ENCODE peak calls at places on chromosomes 13 and 19, in ten cellular contexts. One of them, this sample, is unnamed.

GRCh38 chr19:6608950-6609349 is 18.0 kb upstream of the CD70 start:
- DNase-seq in aorta: no peak
- DNase-seq in mammary epithelial cell: no peak
- DNase-seq in suprapubic skin: no peak
- DNase-seq in fibroblast of lung: no peak
- DNase-seq in adrenal gland: no peak
- DNase-seq in H1: no peak
- DNase-seq in CD8-positive, alpha-beta memory T cell: no peak
- DNase-seq in A673: no peak
- DNase-seq in sigmoid colon: no peak
- DNase-seq in this sample: no peak

GRCh38 chr19:55459551-55459949 is 1.9 kb downstream of the ISOC2 start:
- DNase-seq in suprapubic skin: no peak
- DNase-seq in adrenal gland: no peak
- DNase-seq in aorta: no peak
- DNase-seq in A673: no peak
- DNase-seq in mammary epithelial cell: no peak
- DNase-seq in H1: no peak
- DNase-seq in fibroblast of lung: no peak
- DNase-seq in sigmoid colon: peak; percentile 70
- DNase-seq in CD8-positive, alpha-beta memory T cell: no peak
- DNase-seq in this sample: no peak

GRCh38 chr13:49367640-49368431 is 76.0 kb downstream of the CAB39L start:
- DNase-seq in fibroblast of lung: peak; percentile 37
- DNase-seq in aorta: no peak
- DNase-seq in A673: peak; percentile 6
- DNase-seq in mammary epithelial cell: no peak
- DNase-seq in CD8-positive, alpha-beta memory T cell: no peak
- DNase-seq in suprapubic skin: no peak
- DNase-seq in sigmoid colon: no peak
- DNase-seq in adrenal gland: no peak
- DNase-seq in H1: no peak
- DNase-seq in this sample: no peak

GRCh38 chr19:34960940-34961679 is 2.9 kb downstream of the ZNF792 start:
- DNase-seq in A673: no peak
- DNase-seq in sigmoid colon: no peak
- DNase-seq in adrenal gland: no peak
- DNase-seq in suprapubic skin: no peak
- DNase-seq in CD8-positive, alpha-beta memory T cell: no peak
- DNase-seq in H1: no peak
- DNase-seq in aorta: no peak
- DNase-seq in mammary epithelial cell: no peak
- DNase-seq in fibroblast of lung: no peak
- DNase-seq in this sample: no peak

GRCh38 chr13:98766716-98767115 is 14.2 kb upstream of the SLC15A1 start:
- DNase-seq in fibroblast of lung: peak; percentile 12
- DNase-seq in H1: no peak
- DNase-seq in CD8-positive, alpha-beta memory T cell: no peak
- DNase-seq in A673: no peak
- DNase-seq in sigmoid colon: no peak
- DNase-seq in adrenal gland: no peak
- DNase-seq in suprapubic skin: no peak
- DNase-seq in mammary epithelial cell: no peak
- DNase-seq in aorta: no peak
- DNase-seq in this sample: no peak

GRCh38 chr13:92950771-92951170 is 275.8 kb upstream of the GPC6 start:
- DNase-seq in mammary epithelial cell: no peak
- DNase-seq in CD8-positive, alpha-beta memory T cell: no peak
- DNase-seq in sigmoid colon: no peak
- DNase-seq in A673: no peak
- DNase-seq in adrenal gland: no peak
- DNase-seq in suprapubic skin: no peak
- DNase-seq in aorta: no peak
- DNase-seq in fibroblast of lung: no peak
- DNase-seq in H1: no peak
- DNase-seq in this sample: no peak

GRCh38 chr13:37369618-37370017 is 228.9 kb downstream of the POSTN start:
- DNase-seq in CD8-positive, alpha-beta memory T cell: no peak
- DNase-seq in H1: no peak
- DNase-seq in adrenal gland: no peak
- DNase-seq in aorta: no peak
- DNase-seq in fibroblast of lung: peak; percentile 64
- DNase-seq in suprapubic skin: no peak
- DNase-seq in sigmoid colon: no peak
- DNase-seq in mammary epithelial cell: peak; percentile 10
- DNase-seq in A673: no peak
- DNase-seq in this sample: no peak

GRCh38 chr19:15200575-15201364 is at the start of gene NOTCH3:
- DNase-seq in adrenal gland: no peak
- DNase-seq in A673: no peak
- DNase-seq in mammary epithelial cell: no peak
- DNase-seq in CD8-positive, alpha-beta memory T cell: no peak
- DNase-seq in H1: no peak
- DNase-seq in aorta: peak; percentile 85
- DNase-seq in fibroblast of lung: no peak
- DNase-seq in sigmoid colon: no peak
- DNase-seq in suprapubic skin: no peak
- DNase-seq in this sample: no peak

GRCh38 chr13:64078025-64078424 is 2662.4 kb upstream of the PCDH20 start:
- DNase-seq in CD8-positive, alpha-beta memory T cell: no peak
- DNase-seq in aorta: peak; percentile 42
- DNase-seq in suprapubic skin: no peak
- DNase-seq in mammary epithelial cell: no peak
- DNase-seq in sigmoid colon: no peak
- DNase-seq in fibroblast of lung: no peak
- DNase-seq in adrenal gland: no peak
- DNase-seq in H1: no peak
- DNase-seq in A673: no peak
- DNase-seq in this sample: no peak

GRCh38 chr13:64073203-64073602 is 2657.6 kb upstream of the PCDH20 start:
- DNase-seq in sigmoid colon: no peak
- DNase-seq in CD8-positive, alpha-beta memory T cell: no peak
- DNase-seq in fibroblast of lung: no peak
- DNase-seq in H1: no peak
- DNase-seq in suprapubic skin: no peak
- DNase-seq in A673: no peak
- DNase-seq in aorta: no peak
- DNase-seq in adrenal gland: no peak
- DNase-seq in mammary epithelial cell: no peak
- DNase-seq in this sample: no peak

GRCh38 chr13:64074989-64075474 is 2659.4 kb upstream of the PCDH20 start:
- DNase-seq in sigmoid colon: no peak
- DNase-seq in fibroblast of lung: no peak
- DNase-seq in suprapubic skin: no peak
- DNase-seq in CD8-positive, alpha-beta memory T cell: no peak
- DNase-seq in adrenal gland: no peak
- DNase-seq in aorta: peak; percentile 51
- DNase-seq in A673: no peak
- DNase-seq in mammary epithelial cell: no peak
- DNase-seq in H1: no peak
- DNase-seq in this sample: no peak

GRCh38 chr13:64078480-64078936 is 2662.9 kb upstream of the PCDH20 start:
- DNase-seq in A673: no peak
- DNase-seq in mammary epithelial cell: no peak
- DNase-seq in fibroblast of lung: no peak
- DNase-seq in H1: no peak
- DNase-seq in CD8-positive, alpha-beta memory T cell: no peak
- DNase-seq in sigmoid colon: peak; percentile 50
- DNase-seq in suprapubic skin: no peak
- DNase-seq in aorta: peak; percentile 72
- DNase-seq in adrenal gland: no peak
- DNase-seq in this sample: no peak

GRCh38 chr13:64075543-64076271 is 2660.1 kb upstream of the PCDH20 start:
- DNase-seq in aorta: peak; percentile 41
- DNase-seq in mammary epithelial cell: no peak
- DNase-seq in fibroblast of lung: no peak
- DNase-seq in CD8-positive, alpha-beta memory T cell: no peak
- DNase-seq in H1: no peak
- DNase-seq in suprapubic skin: no peak
- DNase-seq in sigmoid colon: no peak
- DNase-seq in A673: no peak
- DNase-seq in adrenal gland: no peak
- DNase-seq in this sample: no peak
- H3K4me3 ChIP-seq in aorta: no peak overlapping the region
- H3K4me3 ChIP-seq in mammary epithelial cell: no peak overlapping the region
- H3K4me3 ChIP-seq in fibroblast of lung: no peak overlapping the region
- H3K4me3 ChIP-seq in CD8-positive, alpha-beta memory T cell: no peak overlapping the region
- H3K4me3 ChIP-seq in H1: no peak overlapping the region
- H3K4me3 ChIP-seq in suprapubic skin: no peak overlapping the region
- H3K4me3 ChIP-seq in sigmoid colon: no peak overlapping the region
- H3K4me3 ChIP-seq in A673: no peak overlapping the region
- H3K4me3 ChIP-seq in adrenal gland: no peak overlapping the region
- H3K4me3 ChIP-seq in this sample: no peak overlapping the region

DNA sequence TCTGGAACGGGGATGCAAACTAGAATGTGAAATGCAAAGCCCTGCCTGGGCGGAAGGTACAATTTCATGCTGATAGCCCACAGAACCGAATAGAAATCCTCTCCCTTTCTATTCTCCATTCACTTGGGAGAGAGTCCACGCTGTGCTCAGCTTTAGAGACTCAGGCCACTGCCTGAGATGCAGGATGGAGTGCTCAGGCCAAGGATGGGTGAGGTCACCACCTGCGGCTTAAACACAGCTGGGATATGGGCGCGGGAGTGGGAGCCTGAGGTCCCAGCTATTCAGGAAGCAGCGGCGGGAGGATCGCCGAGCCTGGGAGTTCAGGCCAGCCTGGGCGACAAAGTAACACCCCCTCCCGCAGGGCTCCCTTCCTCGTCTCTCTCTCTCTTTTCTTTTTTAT is 446 bp upstream of the ZNF83 start:
- DNase-seq in suprapubic skin: no peak
- DNase-seq in mammary epithelial cell: no peak
- DNase-seq in H1: no peak
- DNase-seq in sigmoid colon: peak; percentile 66
- DNase-seq in CD8-positive, alpha-beta memory T cell: no peak
- DNase-seq in A673: no peak
- DNase-seq in adrenal gland: peak; percentile 62
- DNase-seq in aorta: peak; percentile 79
- DNase-seq in fibroblast of lung: peak; percentile 74
- DNase-seq in this sample: no peak
- H3K27ac ChIP-seq in suprapubic skin: no peak overlapping the region
- H3K27ac ChIP-seq in mammary epithelial cell: no peak overlapping the region
- H3K27ac ChIP-seq in H1: no peak overlapping the region
- H3K27ac ChIP-seq in sigmoid colon: peak overlapping the region; percentile 83
- H3K27ac ChIP-seq in CD8-positive, alpha-beta memory T cell: no peak overlapping the region
- H3K27ac ChIP-seq in A673: no peak overlapping the region
- H3K27ac ChIP-seq in adrenal gland: peak overlapping the region; percentile 91
- H3K27ac ChIP-seq in aorta: no peak overlapping the region
- H3K27ac ChIP-seq in fibroblast of lung: peak overlapping the region; percentile 45
- H3K27ac ChIP-seq in this sample: peak overlapping the region; percentile 84

DNA sequence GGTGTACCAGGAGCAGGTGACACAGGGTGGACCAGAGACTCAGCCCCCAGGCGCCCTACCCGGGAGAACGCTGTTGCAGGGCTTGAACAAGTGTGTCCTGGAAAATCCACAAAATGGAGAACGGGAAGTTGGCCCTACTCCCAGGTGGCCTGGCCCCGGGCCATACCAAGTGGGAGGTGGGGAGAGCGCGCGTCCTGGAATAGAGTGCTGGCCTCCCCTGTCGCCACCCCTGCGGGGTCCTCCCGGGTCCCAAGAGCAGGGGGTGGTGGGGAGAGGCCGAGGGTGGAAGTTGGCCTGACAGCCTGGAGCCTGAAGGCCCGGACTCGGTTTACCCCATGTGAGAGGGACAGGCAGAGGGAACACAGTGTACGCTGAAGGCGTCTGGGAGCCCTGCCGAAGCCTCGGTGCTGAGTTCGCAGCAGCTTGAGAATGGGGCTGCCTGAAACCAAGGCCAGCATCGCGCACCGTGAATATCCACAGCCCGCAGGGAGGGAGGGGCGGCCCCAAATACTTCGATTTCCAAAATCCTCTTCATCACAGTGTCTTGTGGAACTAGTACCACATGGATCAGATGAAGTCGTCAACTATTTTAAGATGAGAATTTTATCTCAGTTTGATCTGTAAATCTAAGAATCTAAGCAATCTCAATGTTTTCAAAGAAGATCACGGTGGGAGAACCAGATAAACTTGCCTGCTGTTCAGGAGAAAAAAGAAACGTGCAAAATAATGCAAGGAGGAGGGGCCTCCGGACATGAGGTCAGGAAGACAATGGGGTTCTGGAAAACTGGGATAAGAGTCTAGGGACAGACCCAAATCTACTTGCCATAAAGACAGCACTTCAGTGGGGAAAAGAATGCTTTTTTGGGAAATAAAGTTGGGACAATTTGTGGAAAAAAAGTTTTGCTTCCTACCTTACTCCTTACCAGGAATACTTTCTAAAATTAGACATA is 10.4 kb upstream of the KLF16 start:
- DNase-seq in mammary epithelial cell: no peak
- DNase-seq in CD8-positive, alpha-beta memory T cell: no peak
- DNase-seq in A673: no peak
- DNase-seq in H1: no peak
- DNase-seq in sigmoid colon: peak; percentile 72
- DNase-seq in adrenal gland: peak; percentile 85
- DNase-seq in fibroblast of lung: no peak
- DNase-seq in aorta: no peak
- DNase-seq in suprapubic skin: no peak
- DNase-seq in this sample: no peak
- H3K4me3 ChIP-seq in mammary epithelial cell: peak overlapping the region; percentile 100
- H3K4me3 ChIP-seq in CD8-positive, alpha-beta memory T cell: peak overlapping the region; percentile 93
- H3K4me3 ChIP-seq in A673: peak overlapping the region; percentile 87
- H3K4me3 ChIP-seq in H1: no peak overlapping the region
- H3K4me3 ChIP-seq in sigmoid colon: no peak overlapping the region
- H3K4me3 ChIP-seq in adrenal gland: no peak overlapping the region
- H3K4me3 ChIP-seq in fibroblast of lung: peak overlapping the region; percentile 77
- H3K4me3 ChIP-seq in aorta: no peak overlapping the region
- H3K4me3 ChIP-seq in suprapubic skin: peak overlapping the region; percentile 99
- H3K4me3 ChIP-seq in this sample: peak overlapping the region; percentile 56

GRCh38 chr19:7748171-7748570 is 837 bp upstream of the CD209 start:
- DNase-seq in fibroblast of lung: no peak
- DNase-seq in suprapubic skin: no peak
- DNase-seq in adrenal gland: no peak
- DNase-seq in H1: no peak
- DNase-seq in CD8-positive, alpha-beta memory T cell: no peak
- DNase-seq in A673: no peak
- DNase-seq in sigmoid colon: no peak
- DNase-seq in aorta: no peak
- DNase-seq in mammary epithelial cell: no peak
- DNase-seq in this sample: no peak

GRCh38 chr19:7744871-7745270 is 2.5 kb downstream of the CD209 start:
- DNase-seq in suprapubic skin: no peak
- DNase-seq in mammary epithelial cell: no peak
- DNase-seq in A673: no peak
- DNase-seq in adrenal gland: no peak
- DNase-seq in H1: no peak
- DNase-seq in fibroblast of lung: no peak
- DNase-seq in CD8-positive, alpha-beta memory T cell: no peak
- DNase-seq in aorta: no peak
- DNase-seq in sigmoid colon: peak; percentile 53
- DNase-seq in this sample: no peak

GRCh38 chr19:7748756-7749155 is 1.4 kb upstream of the CD209 start:
- DNase-seq in H1: peak; percentile 51
- DNase-seq in CD8-positive, alpha-beta memory T cell: no peak
- DNase-seq in A673: peak; percentile 27
- DNase-seq in adrenal gland: peak; percentile 69
- DNase-seq in aorta: no peak
- DNase-seq in fibroblast of lung: no peak
- DNase-seq in mammary epithelial cell: peak; percentile 48
- DNase-seq in suprapubic skin: no peak
- DNase-seq in sigmoid colon: peak; percentile 18
- DNase-seq in this sample: no peak

GRCh38 chr19:7744199-7744786 is 3.0 kb downstream of the CD209 start:
- DNase-seq in CD8-positive, alpha-beta memory T cell: no peak
- DNase-seq in H1: no peak
- DNase-seq in fibroblast of lung: no peak
- DNase-seq in suprapubic skin: no peak
- DNase-seq in sigmoid colon: peak; percentile 15
- DNase-seq in mammary epithelial cell: no peak
- DNase-seq in A673: no peak
- DNase-seq in adrenal gland: no peak
- DNase-seq in aorta: no peak
- DNase-seq in this sample: no peak

DNA sequence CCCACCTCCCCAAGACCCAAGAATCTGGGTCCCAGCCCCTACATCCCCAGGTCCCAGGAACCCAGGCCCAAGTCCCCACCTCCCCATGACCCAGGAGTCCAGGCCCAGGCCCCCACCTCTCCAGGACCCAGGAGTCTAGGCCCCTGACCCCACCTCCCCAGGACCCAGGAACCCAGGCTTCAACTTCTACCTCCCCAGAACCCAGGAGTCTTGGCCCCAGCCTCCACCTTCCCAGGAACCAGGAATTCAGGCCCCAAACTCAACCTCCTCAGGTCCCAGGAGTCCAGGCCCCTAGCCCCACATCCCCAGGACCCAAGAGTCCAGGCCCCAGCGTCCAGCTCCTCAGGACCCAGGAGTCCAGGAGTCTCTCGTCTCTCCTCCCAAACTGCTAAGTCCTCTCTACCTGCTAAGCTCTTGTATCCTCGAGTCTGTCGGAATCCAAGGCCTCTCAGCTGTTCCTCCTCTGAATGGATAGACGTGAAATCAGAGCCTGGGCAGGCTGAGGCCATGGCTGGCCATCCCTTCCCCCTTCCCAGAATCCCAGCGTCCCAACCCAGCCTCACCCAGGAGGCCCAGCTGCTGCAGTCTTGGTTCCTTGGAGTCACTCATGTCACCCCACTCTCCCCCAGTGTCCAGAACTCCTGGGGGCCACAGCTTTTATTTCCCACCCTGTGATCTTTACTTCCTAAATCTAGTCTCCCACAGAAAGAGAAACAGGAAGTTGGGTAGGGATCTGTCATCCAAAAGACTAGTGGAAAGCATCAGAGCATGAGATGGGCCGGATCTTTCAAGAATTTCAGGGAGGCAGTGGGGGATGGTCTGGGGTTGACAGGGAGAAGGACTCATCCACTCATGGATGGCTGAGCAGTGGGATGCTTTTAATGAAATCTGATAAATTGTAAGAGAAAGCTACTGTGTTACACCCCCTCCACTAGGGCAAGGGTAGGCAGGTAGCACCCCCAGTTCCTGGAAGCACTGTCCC is at the start of gene CD209:
- DNase-seq in H1: no peak
- DNase-seq in CD8-positive, alpha-beta memory T cell: no peak
- DNase-seq in mammary epithelial cell: no peak
- DNase-seq in aorta: no peak
- DNase-seq in adrenal gland: no peak
- DNase-seq in suprapubic skin: no peak
- DNase-seq in A673: no peak
- DNase-seq in sigmoid colon: peak; percentile 60
- DNase-seq in fibroblast of lung: no peak
- DNase-seq in this sample: no peak
- H3K27ac ChIP-seq in H1: peak within 1 kb of the TSS; percentile 28
- H3K27ac ChIP-seq in CD8-positive, alpha-beta memory T cell: no peak within 1 kb of the TSS
- H3K27ac ChIP-seq in mammary epithelial cell: no peak within 1 kb of the TSS
- H3K27ac ChIP-seq in aorta: no peak within 1 kb of the TSS
- H3K27ac ChIP-seq in adrenal gland: no peak within 1 kb of the TSS
- H3K27ac ChIP-seq in suprapubic skin: no peak within 1 kb of the TSS
- H3K27ac ChIP-seq in A673: no peak within 1 kb of the TSS
- H3K27ac ChIP-seq in sigmoid colon: no peak within 1 kb of the TSS
- H3K27ac ChIP-seq in fibroblast of lung: no peak within 1 kb of the TSS
- H3K27ac ChIP-seq in this sample: peak within 1 kb of the TSS; percentile 36

This sample was measured in coronary artery.